ENCODE peak calls at places on chromosomes 7 and 10, in four cellular contexts. Z, X, N and I are unnamed samples.

GRCh38 chr7:134947329-134947728 is 39.0 kb upstream of the AGBL3 start:
- DNase-seq in Z (no peak), X (no peak), N (no peak), I (no peak)

GRCh38 chr10:48299066-48299465 is 7.4 kb upstream of the MAPK8 start:
- DNase-seq in Z (no peak), X (no peak), N (no peak), I (no peak)

GRCh38 chr7:7920481-7920880 is 48.1 kb upstream of the GLCCI1 start:
- DNase-seq in Z (no peak), X (no peak), N (no peak), I (no peak)

GRCh38 chr10:116210588-116211346 is 62.2 kb downstream of the GFRA1 start:
- DNase-seq in Z (no peak), X (no peak), N (peak), I (no peak)

GRCh38 chr7:87058739-87059524 is 522 bp downstream of the ELAPOR2 start:
- DNase-seq in Z (peak), X (peak), N (no peak), I (peak)

GRCh38 chr10:98195132-98195531 is 60.7 kb downstream of the R3HCC1L start:
- DNase-seq in Z (no peak), X (no peak), N (no peak), I (no peak)

GRCh38 chr10:86813101-86813500 is 56.7 kb downstream of the BMPR1A start:
- DNase-seq in Z (no peak), X (no peak), N (peak), I (no peak)

GRCh38 chr10:91798736-91799579 is 732 bp downstream of the TNKS2 start:
- DNase-seq in Z (no peak), X (peak), N (peak), I (peak)

GRCh38 chr7:4048336-4048735 is 633.8 kb upstream of the FOXK1 start:
- DNase-seq in Z (no peak), X (no peak), N (no peak), I (no peak)

GRCh38 chr10:84343831-84344230 is 15.4 kb downstream of the CCSER2 start:
- DNase-seq in Z (no peak), X (no peak), N (no peak), I (no peak)

GRCh38 chr7:27107901-27108381 is 5.5 kb upstream of the HOXA2 start:
- DNase-seq in Z (no peak), X (no peak), N (no peak), I (no peak)

GRCh38 chr7:93747019-93747418 is 143.5 kb downstream of the TFPI2 start:
- DNase-seq in Z (no peak), X (no peak), N (no peak), I (no peak)

GRCh38 chr10:70693619-70694286 is 21.4 kb downstream of the ADAMTS14 start:
- DNase-seq in Z (no peak), X (no peak), N (peak), I (peak)

GRCh38 chr10:110556993-110557601 is 10.4 kb upstream of the SMC3 start:
- DNase-seq in Z (peak), X (peak), N (peak), I (peak)

GRCh38 chr7:151429555-151430331 is 10.2 kb downstream of the CRYGN start:
- DNase-seq in Z (no peak), X (peak), N (no peak), I (peak)

GRCh38 chr7:155737590-155737989 is 74.7 kb downstream of the SHH start:
- DNase-seq in Z (no peak), X (no peak), N (no peak), I (no peak)

GRCh38 chr7:44134943-44135628 is 6.0 kb downstream of the MYL7 start:
- DNase-seq in Z (no peak), X (no peak), N (no peak), I (peak)

GRCh38 chr10:123147635-123148413 is at the start of gene HMX2:
- DNase-seq in Z (no peak), X (no peak), N (no peak), I (no peak)

GRCh38 chr7:50304158-50304910 is at the start of gene IKZF1:
- DNase-seq in Z (peak), X (no peak), N (no peak), I (peak)

GRCh38 chr10:34815174-34816066 is at the start of gene PARD3:
- DNase-seq in Z (peak), X (no peak), N (peak), I (peak)

GRCh38 chr7:64793106-64793755 is 997 bp upstream of the ZNF138 start:
- DNase-seq in Z (no peak), X (no peak), N (no peak), I (peak)

GRCh38 chr7:101690061-101690460 is 61.0 kb upstream of the MYL10 start:
- DNase-seq in Z (no peak), X (no peak), N (no peak), I (no peak)

GRCh38 chr10:91909178-91909677 is at the start of gene FGFBP3:
- DNase-seq in Z (peak), X (no peak), N (peak), I (peak)

GRCh38 chr7:106116162-106116704 is 4.1 kb upstream of the SYPL1 start:
- DNase-seq in Z (no peak), X (no peak), N (no peak), I (no peak)

GRCh38 chr10:132185601-132186487 is 904 bp upstream of the DPYSL4 start:
- DNase-seq in Z (no peak), X (peak), N (peak), I (peak)

GRCh38 chr10:90378524-90379076 is 479.2 kb downstream of the HTR7 start:
- DNase-seq in Z (no peak), X (no peak), N (peak), I (peak)

GRCh38 chr7:108000875-108001758 is 1.8 kb downstream of the LAMB1 start:
- DNase-seq in Z (peak), X (no peak), N (peak), I (peak)

GRCh38 chr10:49734676-49735075 is 27.4 kb downstream of the OGDHL start:
- DNase-seq in Z (no peak), X (no peak), N (no peak), I (no peak)